ENCODE peak calls at places on chromosomes 12 and 14, in four cellular contexts. One of them, this sample, is unnamed.

GRCh38 chr14:49598182-49598478 is 610 bp upstream of the LRR1 start:
- DNase-seq in naive thymus-derived CD8-positive, alpha-beta T cell: no peak
- DNase-seq in NCI-H2171 treated with DMSO at 0.1 percent for 48 hours: no peak
- DNase-seq in stimulated activated CD4-positive, alpha-beta T cell treated with anti-CD3 and anti-CD28 coated beads, Interleukin-1b, Interleukin-23, amount 100 ng/mL, for 1 hour: no peak
- DNase-seq in this sample: no peak

GRCh38 chr12:32549675-32550079 is 129.4 kb upstream of the DNM1L start:
- DNase-seq in naive thymus-derived CD8-positive, alpha-beta T cell: no peak
- DNase-seq in stimulated activated CD4-positive, alpha-beta T cell treated with anti-CD3 and anti-CD28 coated beads, Interleukin-1b, Interleukin-23, amount 100 ng/mL, for 1 hour: no peak
- DNase-seq in NCI-H2171 treated with DMSO at 0.1 percent for 48 hours: no peak
- DNase-seq in this sample: no peak

GRCh38 chr12:130611026-130611905 is 104.8 kb downstream of the RIMBP2 start:
- DNase-seq in naive thymus-derived CD8-positive, alpha-beta T cell: no peak
- DNase-seq in NCI-H2171 treated with DMSO at 0.1 percent for 48 hours: no peak
- DNase-seq in stimulated activated CD4-positive, alpha-beta T cell treated with anti-CD3 and anti-CD28 coated beads, Interleukin-1b, Interleukin-23, amount 100 ng/mL, for 1 hour: no peak
- DNase-seq in this sample: no peak

GRCh38 chr12:29148958-29149690 is at the start of gene FAR2:
- DNase-seq in naive thymus-derived CD8-positive, alpha-beta T cell: no peak
- DNase-seq in NCI-H2171 treated with DMSO at 0.1 percent for 48 hours: peak
- DNase-seq in stimulated activated CD4-positive, alpha-beta T cell treated with anti-CD3 and anti-CD28 coated beads, Interleukin-1b, Interleukin-23, amount 100 ng/mL, for 1 hour: no peak
- DNase-seq in this sample: no peak

GRCh38 chr12:12804432-12804886 is 8.7 kb upstream of the DDX47 start:
- DNase-seq in stimulated activated CD4-positive, alpha-beta T cell treated with anti-CD3 and anti-CD28 coated beads, Interleukin-1b, Interleukin-23, amount 100 ng/mL, for 1 hour: no peak
- DNase-seq in naive thymus-derived CD8-positive, alpha-beta T cell: no peak
- DNase-seq in NCI-H2171 treated with DMSO at 0.1 percent for 48 hours: no peak
- DNase-seq in this sample: no peak

GRCh38 chr12:120076651-120077050 is 39.9 kb downstream of the RAB35 start:
- DNase-seq in NCI-H2171 treated with DMSO at 0.1 percent for 48 hours: no peak
- DNase-seq in naive thymus-derived CD8-positive, alpha-beta T cell: no peak
- DNase-seq in stimulated activated CD4-positive, alpha-beta T cell treated with anti-CD3 and anti-CD28 coated beads, Interleukin-1b, Interleukin-23, amount 100 ng/mL, for 1 hour: no peak
- DNase-seq in this sample: no peak

GRCh38 chr14:104978774-104979691 is 859 bp upstream of the AHNAK2 start:
- DNase-seq in NCI-H2171 treated with DMSO at 0.1 percent for 48 hours: no peak
- DNase-seq in naive thymus-derived CD8-positive, alpha-beta T cell: no peak
- DNase-seq in stimulated activated CD4-positive, alpha-beta T cell treated with anti-CD3 and anti-CD28 coated beads, Interleukin-1b, Interleukin-23, amount 100 ng/mL, for 1 hour: no peak
- DNase-seq in this sample: no peak

GRCh38 chr12:69779928-69780327 is 41.3 kb downstream of the RAB3IP start:
- DNase-seq in NCI-H2171 treated with DMSO at 0.1 percent for 48 hours: no peak
- DNase-seq in naive thymus-derived CD8-positive, alpha-beta T cell: no peak
- DNase-seq in stimulated activated CD4-positive, alpha-beta T cell treated with anti-CD3 and anti-CD28 coated beads, Interleukin-1b, Interleukin-23, amount 100 ng/mL, for 1 hour: no peak
- DNase-seq in this sample: no peak

GRCh38 chr12:52867636-52868035 is 18.8 kb upstream of the KRT78 start:
- DNase-seq in stimulated activated CD4-positive, alpha-beta T cell treated with anti-CD3 and anti-CD28 coated beads, Interleukin-1b, Interleukin-23, amount 100 ng/mL, for 1 hour: no peak
- DNase-seq in NCI-H2171 treated with DMSO at 0.1 percent for 48 hours: peak
- DNase-seq in naive thymus-derived CD8-positive, alpha-beta T cell: peak
- DNase-seq in this sample: no peak

GRCh38 chr12:2161478-2161877 is 108.7 kb downstream of the CACNA1C start:
- DNase-seq in naive thymus-derived CD8-positive, alpha-beta T cell: no peak
- DNase-seq in NCI-H2171 treated with DMSO at 0.1 percent for 48 hours: no peak
- DNase-seq in stimulated activated CD4-positive, alpha-beta T cell treated with anti-CD3 and anti-CD28 coated beads, Interleukin-1b, Interleukin-23, amount 100 ng/mL, for 1 hour: no peak
- DNase-seq in this sample: no peak

GRCh38 chr14:55781046-55781445 is 201.0 kb downstream of the KTN1 start:
- DNase-seq in stimulated activated CD4-positive, alpha-beta T cell treated with anti-CD3 and anti-CD28 coated beads, Interleukin-1b, Interleukin-23, amount 100 ng/mL, for 1 hour: no peak
- DNase-seq in naive thymus-derived CD8-positive, alpha-beta T cell: no peak
- DNase-seq in NCI-H2171 treated with DMSO at 0.1 percent for 48 hours: no peak
- DNase-seq in this sample: no peak

GRCh38 chr12:121575952-121576615 is 4.7 kb downstream of the KDM2B start:
- DNase-seq in stimulated activated CD4-positive, alpha-beta T cell treated with anti-CD3 and anti-CD28 coated beads, Interleukin-1b, Interleukin-23, amount 100 ng/mL, for 1 hour: no peak
- DNase-seq in NCI-H2171 treated with DMSO at 0.1 percent for 48 hours: no peak
- DNase-seq in naive thymus-derived CD8-positive, alpha-beta T cell: no peak
- DNase-seq in this sample: no peak

GRCh38 chr14:74840603-74841030 is 35.3 kb downstream of the PROX2 start:
- DNase-seq in naive thymus-derived CD8-positive, alpha-beta T cell: no peak
- DNase-seq in NCI-H2171 treated with DMSO at 0.1 percent for 48 hours: no peak
- DNase-seq in stimulated activated CD4-positive, alpha-beta T cell treated with anti-CD3 and anti-CD28 coated beads, Interleukin-1b, Interleukin-23, amount 100 ng/mL, for 1 hour: no peak
- DNase-seq in this sample: no peak

GRCh38 chr14:72128629-72129028 is 196.4 kb downstream of the RGS6 start:
- DNase-seq in naive thymus-derived CD8-positive, alpha-beta T cell: no peak
- DNase-seq in NCI-H2171 treated with DMSO at 0.1 percent for 48 hours: no peak
- DNase-seq in stimulated activated CD4-positive, alpha-beta T cell treated with anti-CD3 and anti-CD28 coated beads, Interleukin-1b, Interleukin-23, amount 100 ng/mL, for 1 hour: no peak
- DNase-seq in this sample: no peak